ENCODE peak calls at places on chromosomes 2 and 18, in eight cellular contexts. One of them, this sample, is unnamed.

GRCh38 chr18:69785466-69785865 is 162.2 kb downstream of the CD226 start:
- DNase-seq in adrenal gland: no peak
- DNase-seq in stomach: no peak
- DNase-seq in endothelial cell of umbilical vein: no peak
- DNase-seq in HCT116: no peak
- DNase-seq in spleen: no peak
- DNase-seq in A549: no peak
- DNase-seq in right lobe of liver: no peak
- DNase-seq in this sample: no peak

GRCh38 chr2:212532087-212532486 is 6.5 kb downstream of the ERBB4 start:
- DNase-seq in stomach: no peak
- DNase-seq in spleen: no peak
- DNase-seq in endothelial cell of umbilical vein: no peak
- DNase-seq in HCT116: no peak
- DNase-seq in adrenal gland: no peak
- DNase-seq in right lobe of liver: no peak
- DNase-seq in A549: no peak
- DNase-seq in this sample: no peak

GRCh38 chr2:128374001-128374710 is 55.5 kb upstream of the HS6ST1 start:
- DNase-seq in spleen: peak
- DNase-seq in right lobe of liver: no peak
- DNase-seq in A549: no peak
- DNase-seq in HCT116: no peak
- DNase-seq in stomach: peak
- DNase-seq in adrenal gland: peak
- DNase-seq in endothelial cell of umbilical vein: no peak
- DNase-seq in this sample: no peak

GRCh38 chr2:33426666-33427231 is 49.7 kb upstream of the RASGRP3 start:
- DNase-seq in spleen: no peak
- DNase-seq in A549: peak
- DNase-seq in adrenal gland: no peak
- DNase-seq in stomach: peak
- DNase-seq in HCT116: no peak
- DNase-seq in right lobe of liver: peak
- DNase-seq in endothelial cell of umbilical vein: no peak
- DNase-seq in this sample: no peak

GRCh38 chr2:191691016-191691725 is 13.2 kb downstream of the NABP1 start:
- DNase-seq in stomach: peak
- DNase-seq in HCT116: peak
- DNase-seq in A549: peak
- DNase-seq in adrenal gland: peak
- DNase-seq in spleen: no peak
- DNase-seq in endothelial cell of umbilical vein: peak
- DNase-seq in right lobe of liver: no peak
- DNase-seq in this sample: peak

GRCh38 chr2:194720461-194720860 is 936.6 kb upstream of the SLC39A10 start:
- DNase-seq in A549: no peak
- DNase-seq in stomach: no peak
- DNase-seq in endothelial cell of umbilical vein: no peak
- DNase-seq in adrenal gland: no peak
- DNase-seq in right lobe of liver: no peak
- DNase-seq in spleen: no peak
- DNase-seq in HCT116: no peak
- DNase-seq in this sample: no peak

GRCh38 chr2:30259827-30260679 is 28.7 kb downstream of the LBH start:
- DNase-seq in stomach: no peak
- DNase-seq in HCT116: no peak
- DNase-seq in spleen: no peak
- DNase-seq in adrenal gland: no peak
- DNase-seq in A549: no peak
- DNase-seq in right lobe of liver: no peak
- DNase-seq in endothelial cell of umbilical vein: no peak
- DNase-seq in this sample: no peak

GRCh38 chr2:74290066-74290465 is 53.1 kb downstream of the SLC4A5 start:
- DNase-seq in stomach: no peak
- DNase-seq in right lobe of liver: no peak
- DNase-seq in adrenal gland: no peak
- DNase-seq in endothelial cell of umbilical vein: no peak
- DNase-seq in A549: no peak
- DNase-seq in spleen: no peak
- DNase-seq in HCT116: no peak
- DNase-seq in this sample: no peak

GRCh38 chr2:61238221-61238620 is 76.2 kb downstream of the C2orf74 start:
- DNase-seq in stomach: no peak
- DNase-seq in A549: no peak
- DNase-seq in adrenal gland: no peak
- DNase-seq in HCT116: no peak
- DNase-seq in right lobe of liver: no peak
- DNase-seq in endothelial cell of umbilical vein: no peak
- DNase-seq in spleen: no peak
- DNase-seq in this sample: no peak

GRCh38 chr2:64952896-64953482 is 36.2 kb upstream of the SLC1A4 start:
- DNase-seq in spleen: no peak
- DNase-seq in adrenal gland: no peak
- DNase-seq in stomach: no peak
- DNase-seq in HCT116: no peak
- DNase-seq in right lobe of liver: no peak
- DNase-seq in A549: peak
- DNase-seq in endothelial cell of umbilical vein: peak
- DNase-seq in this sample: no peak

GRCh38 chr2:133568172-133568571 is at the start of gene NCKAP5:
- DNase-seq in spleen: no peak
- DNase-seq in HCT116: no peak
- DNase-seq in endothelial cell of umbilical vein: peak
- DNase-seq in stomach: peak
- DNase-seq in adrenal gland: no peak
- DNase-seq in right lobe of liver: peak
- DNase-seq in A549: peak
- DNase-seq in this sample: no peak

GRCh38 chr2:239945751-239946569 is 79.2 kb downstream of the NDUFA10 start:
- DNase-seq in endothelial cell of umbilical vein: no peak
- DNase-seq in spleen: peak
- DNase-seq in A549: no peak
- DNase-seq in adrenal gland: peak
- DNase-seq in stomach: peak
- DNase-seq in HCT116: no peak
- DNase-seq in right lobe of liver: peak
- DNase-seq in this sample: peak

GRCh38 chr2:16662440-16662839 is 3.2 kb downstream of the CYRIA start:
- DNase-seq in spleen: no peak
- DNase-seq in endothelial cell of umbilical vein: peak
- DNase-seq in stomach: no peak
- DNase-seq in adrenal gland: no peak
- DNase-seq in HCT116: no peak
- DNase-seq in right lobe of liver: no peak
- DNase-seq in A549: peak
- DNase-seq in this sample: no peak

GRCh38 chr2:227325824-227326195 is 759 bp downstream of the MFF start:
- DNase-seq in spleen: peak
- DNase-seq in adrenal gland: peak
- DNase-seq in endothelial cell of umbilical vein: peak
- DNase-seq in A549: peak
- DNase-seq in HCT116: no peak
- DNase-seq in right lobe of liver: peak
- DNase-seq in stomach: peak
- DNase-seq in this sample: peak

GRCh38 chr2:53859354-53860159 is at the start of gene GPR75:
- DNase-seq in endothelial cell of umbilical vein: no peak
- DNase-seq in A549: no peak
- DNase-seq in right lobe of liver: peak
- DNase-seq in stomach: peak
- DNase-seq in HCT116: no peak
- DNase-seq in spleen: peak
- DNase-seq in adrenal gland: peak
- DNase-seq in this sample: no peak

GRCh38 chr2:151799886-151800292 is 28.3 kb downstream of the ARL5A start:
- DNase-seq in HCT116: no peak
- DNase-seq in A549: no peak
- DNase-seq in right lobe of liver: no peak
- DNase-seq in spleen: no peak
- DNase-seq in endothelial cell of umbilical vein: no peak
- DNase-seq in adrenal gland: no peak
- DNase-seq in stomach: no peak
- DNase-seq in this sample: no peak

GRCh38 chr18:59686260-59686659 is 11.0 kb downstream of the CCBE1 start:
- DNase-seq in spleen: no peak
- DNase-seq in A549: no peak
- DNase-seq in HCT116: no peak
- DNase-seq in adrenal gland: no peak
- DNase-seq in right lobe of liver: no peak
- DNase-seq in stomach: no peak
- DNase-seq in endothelial cell of umbilical vein: no peak
- DNase-seq in this sample: no peak

GRCh38 chr18:67513285-67513684 is 3.2 kb downstream of the DSEL start:
- DNase-seq in right lobe of liver: no peak
- DNase-seq in A549: peak
- DNase-seq in spleen: no peak
- DNase-seq in adrenal gland: no peak
- DNase-seq in stomach: no peak
- DNase-seq in HCT116: no peak
- DNase-seq in endothelial cell of umbilical vein: peak
- DNase-seq in this sample: no peak

GRCh38 chr2:237923507-237924163 is 43.2 kb upstream of the UBE2F start:
- DNase-seq in adrenal gland: peak
- DNase-seq in HCT116: peak
- DNase-seq in right lobe of liver: peak
- DNase-seq in stomach: peak
- DNase-seq in spleen: peak
- DNase-seq in endothelial cell of umbilical vein: peak
- DNase-seq in A549: peak
- DNase-seq in this sample: peak

GRCh38 chr2:181106229-181106628 is 125.8 kb downstream of the UBE2E3 start:
- DNase-seq in HCT116: no peak
- DNase-seq in right lobe of liver: no peak
- DNase-seq in endothelial cell of umbilical vein: no peak
- DNase-seq in adrenal gland: no peak
- DNase-seq in A549: no peak
- DNase-seq in stomach: no peak
- DNase-seq in spleen: no peak
- DNase-seq in this sample: no peak

GRCh38 chr2:231717281-231718180 is 9.2 kb downstream of the PTMA start:
- DNase-seq in A549: peak
- DNase-seq in adrenal gland: peak
- DNase-seq in stomach: no peak
- DNase-seq in HCT116: peak
- DNase-seq in spleen: no peak
- DNase-seq in endothelial cell of umbilical vein: no peak
- DNase-seq in right lobe of liver: peak
- DNase-seq in this sample: no peak

GRCh38 chr2:6911721-6912120 is 5.5 kb upstream of the RNF144A start:
- DNase-seq in A549: no peak
- DNase-seq in stomach: no peak
- DNase-seq in right lobe of liver: no peak
- DNase-seq in endothelial cell of umbilical vein: no peak
- DNase-seq in HCT116: no peak
- DNase-seq in adrenal gland: no peak
- DNase-seq in spleen: no peak
- DNase-seq in this sample: no peak
- H3K4me3 ChIP-seq in A549: no peak
- H3K4me3 ChIP-seq in stomach: no peak
- H3K4me3 ChIP-seq in right lobe of liver: no peak
- H3K4me3 ChIP-seq in endothelial cell of umbilical vein: no peak
- H3K4me3 ChIP-seq in HCT116: no peak
- H3K4me3 ChIP-seq in adrenal gland: no peak
- H3K4me3 ChIP-seq in spleen: no peak
- H3K4me3 ChIP-seq in this sample: no peak

DNA sequence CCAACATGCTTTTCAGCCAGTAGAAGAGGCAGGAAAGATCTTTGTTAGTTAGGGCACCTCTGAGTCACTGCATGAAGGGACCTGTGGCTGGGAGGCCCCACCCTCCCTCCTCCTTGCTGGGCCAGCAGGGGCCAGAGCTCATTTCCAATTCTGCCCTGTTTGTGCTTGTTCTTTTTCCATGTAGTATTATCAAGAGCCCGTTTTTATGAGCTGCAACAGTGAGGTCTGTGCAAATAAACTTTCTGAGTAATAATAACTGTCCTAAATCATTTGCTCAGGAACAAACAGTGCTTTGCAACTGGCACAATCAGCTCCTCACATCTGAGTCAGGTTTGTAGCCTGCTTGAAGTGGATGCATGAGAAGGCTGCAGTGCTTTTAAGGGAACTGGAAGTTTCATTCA is 128.0 kb downstream of the ARL4C start:
- DNase-seq in adrenal gland: no peak
- DNase-seq in HCT116: no peak
- DNase-seq in spleen: no peak
- DNase-seq in right lobe of liver: no peak
- DNase-seq in A549: peak
- DNase-seq in endothelial cell of umbilical vein: no peak
- DNase-seq in stomach: no peak
- DNase-seq in this sample: peak
- TF ChIP-seq CTCF in adrenal gland: no peak
- TF ChIP-seq CTCF in HCT116: no peak
- TF ChIP-seq CTCF in spleen: no peak
- TF ChIP-seq CTCF in right lobe of liver: no peak
- TF ChIP-seq CTCF in A549: no peak
- TF ChIP-seq CTCF in endothelial cell of umbilical vein: no peak
- TF ChIP-seq CTCF in stomach: no peak
- TF ChIP-seq CTCF in this sample: no peak

DNA sequence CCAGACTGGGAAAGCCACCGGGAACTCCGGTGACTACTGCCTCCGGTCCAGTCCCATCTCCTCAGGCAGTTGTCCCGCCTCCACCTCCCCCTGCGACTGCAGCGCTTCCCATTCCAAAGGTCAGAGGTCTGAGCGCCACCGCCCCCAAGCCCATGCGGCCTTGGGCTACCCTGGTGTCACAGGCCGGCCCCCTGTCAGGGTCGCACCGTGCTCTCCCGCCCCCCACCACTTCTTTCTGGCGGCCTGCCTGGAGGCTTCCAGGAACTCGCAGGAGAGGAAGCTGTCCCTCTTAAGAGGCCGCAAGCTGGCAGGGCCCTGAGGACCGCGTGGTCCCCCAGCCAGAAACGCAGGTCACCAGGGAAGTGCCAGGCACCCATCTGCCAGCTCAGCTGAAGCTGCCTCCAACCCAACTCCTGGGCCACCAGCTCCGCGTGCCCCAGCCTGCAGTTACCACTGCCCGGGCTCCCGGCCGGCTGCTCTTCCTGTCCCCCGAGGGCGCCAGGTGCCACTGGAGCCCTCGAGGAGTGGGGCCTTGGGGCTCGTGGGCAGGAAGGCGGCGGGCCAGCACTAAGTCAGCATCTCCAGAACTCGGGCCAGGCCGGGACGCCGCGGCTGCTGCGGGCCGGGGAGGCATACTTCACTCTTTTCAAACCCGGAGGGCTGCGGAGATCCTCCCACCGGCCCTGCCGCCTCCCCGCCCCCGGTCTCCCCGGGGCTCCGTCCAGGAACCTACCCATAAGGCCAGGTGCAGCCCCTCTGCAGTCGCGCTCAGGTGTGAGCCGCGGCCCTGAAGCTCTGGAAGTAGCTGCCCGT is 83.3 kb upstream of the POMC start:
- DNase-seq in A549: peak
- DNase-seq in right lobe of liver: peak
- DNase-seq in stomach: peak
- DNase-seq in spleen: peak
- DNase-seq in HCT116: no peak
- DNase-seq in adrenal gland: peak
- DNase-seq in endothelial cell of umbilical vein: peak
- DNase-seq in this sample: peak
- TF ChIP-seq POLR2A in A549: no peak
- TF ChIP-seq POLR2A in right lobe of liver: no peak
- TF ChIP-seq POLR2A in stomach: no peak
- TF ChIP-seq POLR2A in spleen: no peak
- TF ChIP-seq POLR2A in HCT116: no peak
- TF ChIP-seq POLR2A in adrenal gland: peak
- TF ChIP-seq POLR2A in endothelial cell of umbilical vein: no peak
- TF ChIP-seq POLR2A in this sample: no peak

GRCh38 chr2:219530048-219530963 is 13.3 kb downstream of the CHPF start:
- DNase-seq in endothelial cell of umbilical vein: peak
- DNase-seq in right lobe of liver: peak
- DNase-seq in stomach: peak
- DNase-seq in adrenal gland: peak
- DNase-seq in A549: peak
- DNase-seq in HCT116: peak
- DNase-seq in spleen: peak
- DNase-seq in this sample: peak
- H3K4me3 ChIP-seq in endothelial cell of umbilical vein: no peak
- H3K4me3 ChIP-seq in right lobe of liver: no peak
- H3K4me3 ChIP-seq in stomach: peak
- H3K4me3 ChIP-seq in adrenal gland: no peak
- H3K4me3 ChIP-seq in A549: peak
- H3K4me3 ChIP-seq in HCT116: no peak
- H3K4me3 ChIP-seq in spleen: no peak
- H3K4me3 ChIP-seq in this sample: no peak

This sample was measured in lower leg skin.